ENCODE peak calls at places on chromosomes 6 and 20, in six cellular contexts. One of them, this sample, is unnamed.

GRCh38 chr6:44307217-44307616 is 5.9 kb downstream of the AARS2 start:
- DNase-seq in right atrium auricular region: no peak
- DNase-seq in psoas muscle: no peak
- DNase-seq in OCI-LY7: no peak
- DNase-seq in body of pancreas: no peak
- DNase-seq in BE2C: no peak
- DNase-seq in this sample: no peak

GRCh38 chr20:60815656-60816055 is 436.4 kb upstream of the CDH4 start:
- DNase-seq in right atrium auricular region: no peak
- DNase-seq in body of pancreas: no peak
- DNase-seq in BE2C: no peak
- DNase-seq in psoas muscle: no peak
- DNase-seq in OCI-LY7: no peak
- DNase-seq in this sample: no peak

GRCh38 chr6:99492137-99492536 is 23.1 kb downstream of the USP45 start:
- DNase-seq in right atrium auricular region: no peak
- DNase-seq in psoas muscle: no peak
- DNase-seq in OCI-LY7: no peak
- DNase-seq in BE2C: no peak
- DNase-seq in body of pancreas: no peak
- DNase-seq in this sample: no peak

GRCh38 chr6:36364669-36365479 is 22.6 kb downstream of the ETV7 start:
- DNase-seq in OCI-LY7: peak
- DNase-seq in right atrium auricular region: no peak
- DNase-seq in psoas muscle: no peak
- DNase-seq in BE2C: no peak
- DNase-seq in body of pancreas: peak
- DNase-seq in this sample: peak

GRCh38 chr20:41047975-41048305 is 19.3 kb downstream of the TOP1 start:
- DNase-seq in BE2C: no peak
- DNase-seq in psoas muscle: no peak
- DNase-seq in body of pancreas: no peak
- DNase-seq in OCI-LY7: peak
- DNase-seq in right atrium auricular region: no peak
- DNase-seq in this sample: peak

GRCh38 chr6:24205020-24205492 is 79.0 kb downstream of the NRSN1 start:
- DNase-seq in BE2C: peak
- DNase-seq in psoas muscle: no peak
- DNase-seq in OCI-LY7: peak
- DNase-seq in right atrium auricular region: no peak
- DNase-seq in body of pancreas: no peak
- DNase-seq in this sample: peak

GRCh38 chr6:170127151-170127550 is 163.7 kb downstream of the DLL1 start:
- DNase-seq in BE2C: no peak
- DNase-seq in OCI-LY7: no peak
- DNase-seq in psoas muscle: no peak
- DNase-seq in body of pancreas: peak
- DNase-seq in right atrium auricular region: peak
- DNase-seq in this sample: no peak

GRCh38 chr20:63167918-63168520 is 47.9 kb downstream of the YTHDF1 start:
- DNase-seq in right atrium auricular region: no peak
- DNase-seq in body of pancreas: no peak
- DNase-seq in psoas muscle: peak
- DNase-seq in BE2C: peak
- DNase-seq in OCI-LY7: no peak
- DNase-seq in this sample: no peak

GRCh38 chr6:12331474-12331873 is 41.3 kb downstream of the EDN1 start:
- DNase-seq in psoas muscle: no peak
- DNase-seq in BE2C: no peak
- DNase-seq in body of pancreas: peak
- DNase-seq in right atrium auricular region: no peak
- DNase-seq in OCI-LY7: no peak
- DNase-seq in this sample: no peak

GRCh38 chr6:147782302-147782701 is 273.8 kb downstream of the SAMD5 start:
- DNase-seq in psoas muscle: no peak
- DNase-seq in OCI-LY7: no peak
- DNase-seq in right atrium auricular region: no peak
- DNase-seq in BE2C: peak
- DNase-seq in body of pancreas: no peak
- DNase-seq in this sample: peak

GRCh38 chr6:107132330-107132954 is 17.1 kb upstream of the BEND3 start:
- DNase-seq in right atrium auricular region: no peak
- DNase-seq in psoas muscle: no peak
- DNase-seq in OCI-LY7: peak
- DNase-seq in body of pancreas: no peak
- DNase-seq in BE2C: peak
- DNase-seq in this sample: peak

GRCh38 chr20:3115190-3116107 is 30.9 kb upstream of the AVP start:
- DNase-seq in body of pancreas: peak
- DNase-seq in right atrium auricular region: no peak
- DNase-seq in BE2C: peak
- DNase-seq in OCI-LY7: peak
- DNase-seq in psoas muscle: peak
- DNase-seq in this sample: peak

GRCh38 chr20:60869626-60870025 is 382.4 kb upstream of the CDH4 start:
- DNase-seq in right atrium auricular region: no peak
- DNase-seq in psoas muscle: no peak
- DNase-seq in body of pancreas: no peak
- DNase-seq in OCI-LY7: no peak
- DNase-seq in BE2C: no peak
- DNase-seq in this sample: no peak

GRCh38 chr20:1509237-1509636 is 18.0 kb upstream of the SIRPB2 start:
- DNase-seq in right atrium auricular region: no peak
- DNase-seq in body of pancreas: no peak
- DNase-seq in psoas muscle: no peak
- DNase-seq in OCI-LY7: peak
- DNase-seq in BE2C: peak
- DNase-seq in this sample: peak

GRCh38 chr20:47263502-47264084 is 92.9 kb downstream of the ZMYND8 start:
- DNase-seq in body of pancreas: no peak
- DNase-seq in psoas muscle: peak
- DNase-seq in BE2C: peak
- DNase-seq in right atrium auricular region: no peak
- DNase-seq in OCI-LY7: peak
- DNase-seq in this sample: no peak

GRCh38 chr20:14634666-14635065 is 297.3 kb upstream of the FLRT3 start:
- DNase-seq in psoas muscle: no peak
- DNase-seq in OCI-LY7: no peak
- DNase-seq in right atrium auricular region: no peak
- DNase-seq in body of pancreas: no peak
- DNase-seq in BE2C: no peak
- DNase-seq in this sample: peak

GRCh38 chr6:4603291-4603690 is 172.9 kb upstream of the CDYL start:
- DNase-seq in BE2C: no peak
- DNase-seq in body of pancreas: no peak
- DNase-seq in right atrium auricular region: peak
- DNase-seq in OCI-LY7: no peak
- DNase-seq in psoas muscle: peak
- DNase-seq in this sample: peak

GRCh38 chr20:4607287-4607713 is 114.4 kb upstream of the PRND start:
- DNase-seq in BE2C: peak
- DNase-seq in psoas muscle: no peak
- DNase-seq in right atrium auricular region: peak
- DNase-seq in OCI-LY7: peak
- DNase-seq in body of pancreas: peak
- DNase-seq in this sample: peak

GRCh38 chr6:37083243-37084138 is 78.0 kb downstream of the FGD2 start:
- DNase-seq in psoas muscle: peak
- DNase-seq in OCI-LY7: no peak
- DNase-seq in body of pancreas: peak
- DNase-seq in right atrium auricular region: peak
- DNase-seq in BE2C: peak
- DNase-seq in this sample: peak

GRCh38 chr20:43835944-43836540 is 78.6 kb upstream of the TOX2 start:
- DNase-seq in right atrium auricular region: peak
- DNase-seq in psoas muscle: no peak
- DNase-seq in BE2C: no peak
- DNase-seq in body of pancreas: no peak
- DNase-seq in OCI-LY7: no peak
- DNase-seq in this sample: no peak

DNA sequence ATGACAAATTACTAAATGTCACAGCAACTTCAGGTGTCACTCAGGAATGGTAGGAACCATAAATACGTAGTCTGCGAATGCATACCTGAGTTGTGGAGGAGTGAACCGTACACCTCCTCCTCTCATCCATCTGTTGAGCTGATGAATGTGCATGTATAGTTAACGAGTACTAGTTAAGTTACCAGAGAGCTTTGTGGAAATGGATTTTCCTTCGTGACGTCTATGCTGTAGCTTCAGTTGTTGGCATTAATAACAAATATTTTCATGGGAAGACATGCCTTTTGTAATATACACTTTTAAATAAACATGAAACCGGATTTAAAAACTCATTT is 16.4 kb downstream of the L3MBTL3 start:
- DNase-seq in right atrium auricular region: no peak
- DNase-seq in body of pancreas: no peak
- DNase-seq in psoas muscle: no peak
- DNase-seq in BE2C: no peak
- DNase-seq in OCI-LY7: no peak
- DNase-seq in this sample: no peak
- H3K4me3 ChIP-seq in right atrium auricular region: no peak
- H3K4me3 ChIP-seq in body of pancreas: no peak
- H3K4me3 ChIP-seq in psoas muscle: no peak
- H3K4me3 ChIP-seq in BE2C: no peak
- H3K4me3 ChIP-seq in OCI-LY7: no peak
- H3K4me3 ChIP-seq in this sample: no peak

GRCh38 chr6:150144294-150144868 is 1.5 kb downstream of the PPP1R14C start:
- DNase-seq in body of pancreas: no peak
- DNase-seq in OCI-LY7: no peak
- DNase-seq in BE2C: no peak
- DNase-seq in psoas muscle: no peak
- DNase-seq in right atrium auricular region: no peak
- DNase-seq in this sample: peak
- TF ChIP-seq CTCF in body of pancreas: no peak
- TF ChIP-seq CTCF in OCI-LY7: no peak
- TF ChIP-seq CTCF in BE2C: no peak
- TF ChIP-seq CTCF in psoas muscle: no peak
- TF ChIP-seq CTCF in right atrium auricular region: no peak
- TF ChIP-seq CTCF in this sample: no peak

DNA sequence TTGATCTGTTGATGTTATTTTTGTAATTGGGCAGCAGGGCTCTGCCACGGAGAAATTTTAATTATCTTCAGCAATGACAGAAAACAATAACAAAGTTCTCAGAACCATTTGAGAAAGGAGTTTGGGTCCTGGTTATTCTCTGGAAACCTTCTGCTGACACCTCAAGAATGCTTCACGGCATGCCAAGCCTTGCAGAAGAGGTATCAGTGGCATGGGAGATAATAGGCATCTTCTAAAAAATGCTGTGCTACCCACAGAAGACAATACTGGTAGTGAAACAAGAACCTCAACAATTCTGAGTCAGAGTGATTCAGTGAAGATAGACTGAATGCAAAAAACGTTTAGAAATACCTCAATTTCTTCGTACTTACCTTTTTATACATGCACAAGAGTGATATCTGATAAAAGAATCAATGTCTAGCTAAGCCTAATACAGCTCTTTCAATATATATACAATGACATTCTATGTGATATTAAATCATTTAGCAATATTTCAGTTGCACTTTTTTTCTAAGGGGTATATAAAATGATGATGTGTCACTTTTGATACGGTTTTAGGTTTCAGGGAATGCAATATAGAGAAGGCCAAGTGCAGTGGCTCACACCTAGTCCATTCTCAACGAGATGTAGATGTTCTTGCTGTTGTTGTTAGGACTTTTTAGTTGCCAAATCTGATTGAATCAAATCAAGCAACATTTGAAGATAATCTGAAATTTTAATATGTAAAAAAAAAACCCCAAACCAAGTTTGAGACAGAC is 110.4 kb upstream of the COL21A1 start:
- DNase-seq in right atrium auricular region: no peak
- DNase-seq in body of pancreas: no peak
- DNase-seq in OCI-LY7: no peak
- DNase-seq in BE2C: no peak
- DNase-seq in psoas muscle: no peak
- DNase-seq in this sample: peak
- H3K4me3 ChIP-seq in right atrium auricular region: no peak
- H3K4me3 ChIP-seq in body of pancreas: no peak
- H3K4me3 ChIP-seq in OCI-LY7: no peak
- H3K4me3 ChIP-seq in BE2C: no peak
- H3K4me3 ChIP-seq in psoas muscle: no peak
- H3K4me3 ChIP-seq in this sample: no peak

DNA sequence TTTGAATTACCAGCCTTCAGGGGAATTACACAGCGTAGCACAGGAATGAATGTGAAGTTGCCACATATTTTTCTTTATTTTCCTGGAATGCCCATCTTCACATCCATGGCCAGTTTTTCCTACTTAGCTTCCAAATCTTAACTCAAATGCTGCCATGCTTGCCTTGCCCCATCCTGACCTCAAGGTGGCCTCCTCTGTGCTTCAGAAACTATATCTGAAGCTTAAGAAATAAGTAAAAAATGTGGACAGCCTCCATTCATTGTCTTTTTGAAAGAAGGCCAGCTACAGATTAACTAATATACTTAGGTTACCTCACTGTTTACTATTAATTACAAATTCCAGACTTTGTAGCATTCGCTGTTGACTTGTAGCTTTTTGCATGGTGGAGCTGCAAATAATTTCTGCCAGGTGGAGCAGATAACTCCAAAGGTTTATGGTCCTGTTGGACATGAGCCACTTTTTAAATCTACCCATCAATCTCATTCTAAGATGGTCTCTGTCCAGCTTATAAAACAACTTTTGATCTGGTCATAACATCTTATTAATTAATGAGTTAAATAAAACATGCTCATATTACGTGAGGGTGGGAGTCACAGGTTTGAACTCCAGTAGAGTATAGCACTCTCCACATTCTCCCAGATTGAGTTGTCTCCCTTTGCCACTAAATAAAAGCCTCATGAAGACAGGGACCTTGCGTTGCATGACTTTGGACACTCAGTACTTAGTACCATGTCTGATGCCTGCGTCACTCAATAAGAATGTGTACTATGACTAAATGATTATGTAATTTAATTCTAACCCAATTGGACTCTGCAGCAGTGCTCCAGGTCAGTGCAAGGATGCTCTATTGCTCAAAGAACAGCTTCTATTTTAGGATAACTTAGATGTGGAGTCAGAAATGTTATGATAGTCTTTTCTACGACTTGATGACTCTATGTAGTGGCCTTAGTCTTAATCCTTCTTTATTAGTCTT is 678.6 kb upstream of the CITED2 start:
- DNase-seq in right atrium auricular region: no peak
- DNase-seq in BE2C: peak
- DNase-seq in body of pancreas: no peak
- DNase-seq in OCI-LY7: peak
- DNase-seq in psoas muscle: peak
- DNase-seq in this sample: peak
- TF ChIP-seq CTCF in right atrium auricular region: peak
- TF ChIP-seq CTCF in BE2C: peak
- TF ChIP-seq CTCF in body of pancreas: peak
- TF ChIP-seq CTCF in OCI-LY7: peak
- TF ChIP-seq CTCF in psoas muscle: no peak
- TF ChIP-seq CTCF in this sample: peak

GRCh38 chr6:108874470-108875160 is 26.4 kb downstream of the ARMC2 start:
- DNase-seq in psoas muscle: no peak
- DNase-seq in right atrium auricular region: no peak
- DNase-seq in body of pancreas: no peak
- DNase-seq in BE2C: no peak
- DNase-seq in OCI-LY7: no peak
- DNase-seq in this sample: no peak
- H3K4me3 ChIP-seq in psoas muscle: no peak
- H3K4me3 ChIP-seq in right atrium auricular region: no peak
- H3K4me3 ChIP-seq in body of pancreas: no peak
- H3K4me3 ChIP-seq in BE2C: no peak
- H3K4me3 ChIP-seq in OCI-LY7: no peak
- H3K4me3 ChIP-seq in this sample: no peak

GRCh38 chr6:151763303-151763702 is 44.2 kb upstream of the ESR1 start:
- DNase-seq in OCI-LY7: no peak
- DNase-seq in BE2C: no peak
- DNase-seq in right atrium auricular region: no peak
- DNase-seq in psoas muscle: no peak
- DNase-seq in body of pancreas: no peak
- DNase-seq in this sample: peak
- TF ChIP-seq CTCF in OCI-LY7: peak
- TF ChIP-seq CTCF in BE2C: peak
- TF ChIP-seq CTCF in right atrium auricular region: peak
- TF ChIP-seq CTCF in psoas muscle: peak
- TF ChIP-seq CTCF in body of pancreas: no peak
- TF ChIP-seq CTCF in this sample: no peak